ENCODE peak calls at places on chromosomes 3 and 15, in seven cellular contexts. One of them, this sample, is unnamed.

GRCh38 chr3:146218880-146219866 is 31.7 kb downstream of the PLSCR4 start:
- DNase-seq in glutamatergic neuron: peak
- DNase-seq in fibroblast of lung: peak
- DNase-seq in choroid plexus epithelial cell: peak
- DNase-seq in A549: peak
- DNase-seq in Peyer's patch: peak
- DNase-seq in WTC11: no peak
- DNase-seq in this sample: no peak

GRCh38 chr15:92343869-92344643 is 49.6 kb upstream of the ST8SIA2 start:
- DNase-seq in glutamatergic neuron: no peak
- DNase-seq in fibroblast of lung: no peak
- DNase-seq in choroid plexus epithelial cell: no peak
- DNase-seq in A549: no peak
- DNase-seq in Peyer's patch: no peak
- DNase-seq in WTC11: peak
- DNase-seq in this sample: no peak

GRCh38 chr3:138833908-138834358 is 795 bp downstream of the PIK3CB start:
- DNase-seq in glutamatergic neuron: no peak
- DNase-seq in fibroblast of lung: peak
- DNase-seq in choroid plexus epithelial cell: peak
- DNase-seq in A549: no peak
- DNase-seq in Peyer's patch: peak
- DNase-seq in WTC11: no peak
- DNase-seq in this sample: no peak

GRCh38 chr3:87855626-87856025 is 203.2 kb downstream of the CGGBP1 start:
- DNase-seq in glutamatergic neuron: no peak
- DNase-seq in fibroblast of lung: peak
- DNase-seq in choroid plexus epithelial cell: peak
- DNase-seq in A549: peak
- DNase-seq in Peyer's patch: no peak
- DNase-seq in WTC11: no peak
- DNase-seq in this sample: peak

GRCh38 chr15:35195649-35196048 is 110.6 kb upstream of the NANOGP8 start:
- DNase-seq in glutamatergic neuron: no peak
- DNase-seq in fibroblast of lung: no peak
- DNase-seq in choroid plexus epithelial cell: no peak
- DNase-seq in A549: no peak
- DNase-seq in Peyer's patch: no peak
- DNase-seq in WTC11: peak
- DNase-seq in this sample: no peak

GRCh38 chr3:62252614-62253147 is 120.7 kb downstream of the FEZF2 start:
- DNase-seq in glutamatergic neuron: no peak
- DNase-seq in fibroblast of lung: peak
- DNase-seq in choroid plexus epithelial cell: no peak
- DNase-seq in A549: no peak
- DNase-seq in Peyer's patch: no peak
- DNase-seq in WTC11: no peak
- DNase-seq in this sample: peak

GRCh38 chr15:83378921-83379561 is 68.1 kb upstream of the SH3GL3 start:
- DNase-seq in glutamatergic neuron: no peak
- DNase-seq in fibroblast of lung: no peak
- DNase-seq in choroid plexus epithelial cell: no peak
- DNase-seq in A549: no peak
- DNase-seq in Peyer's patch: no peak
- DNase-seq in WTC11: peak
- DNase-seq in this sample: no peak

GRCh38 chr3:177410734-177411133 is 213.5 kb upstream of the TBL1XR1 start:
- DNase-seq in glutamatergic neuron: no peak
- DNase-seq in fibroblast of lung: no peak
- DNase-seq in choroid plexus epithelial cell: no peak
- DNase-seq in A549: no peak
- DNase-seq in Peyer's patch: no peak
- DNase-seq in WTC11: no peak
- DNase-seq in this sample: no peak

GRCh38 chr3:73245459-73245858 is 184.0 kb downstream of the EBLN2 start:
- DNase-seq in glutamatergic neuron: no peak
- DNase-seq in fibroblast of lung: no peak
- DNase-seq in choroid plexus epithelial cell: no peak
- DNase-seq in A549: no peak
- DNase-seq in Peyer's patch: no peak
- DNase-seq in WTC11: no peak
- DNase-seq in this sample: no peak

GRCh38 chr3:11522398-11522715 is 121.4 kb downstream of the VGLL4 start:
- DNase-seq in glutamatergic neuron: no peak
- DNase-seq in fibroblast of lung: peak
- DNase-seq in choroid plexus epithelial cell: peak
- DNase-seq in A549: no peak
- DNase-seq in Peyer's patch: no peak
- DNase-seq in WTC11: no peak
- DNase-seq in this sample: peak

GRCh38 chr3:117752984-117753717 is 1043.6 kb downstream of the TUSC7 start:
- DNase-seq in glutamatergic neuron: no peak
- DNase-seq in fibroblast of lung: peak
- DNase-seq in choroid plexus epithelial cell: peak
- DNase-seq in A549: no peak
- DNase-seq in Peyer's patch: no peak
- DNase-seq in WTC11: no peak
- DNase-seq in this sample: peak

GRCh38 chr3:111285691-111286090 is 214.1 kb downstream of the NECTIN3 start:
- DNase-seq in glutamatergic neuron: no peak
- DNase-seq in fibroblast of lung: no peak
- DNase-seq in choroid plexus epithelial cell: no peak
- DNase-seq in A549: no peak
- DNase-seq in Peyer's patch: no peak
- DNase-seq in WTC11: no peak
- DNase-seq in this sample: no peak

GRCh38 chr3:48562367-48563095 is 1.1 kb downstream of the UCN2 start:
- DNase-seq in glutamatergic neuron: peak
- DNase-seq in fibroblast of lung: no peak
- DNase-seq in choroid plexus epithelial cell: no peak
- DNase-seq in A549: no peak
- DNase-seq in Peyer's patch: no peak
- DNase-seq in WTC11: no peak
- DNase-seq in this sample: no peak

GRCh38 chr15:69648775-69649735 is 196.4 kb downstream of the RPLP1 start:
- DNase-seq in glutamatergic neuron: no peak
- DNase-seq in fibroblast of lung: no peak
- DNase-seq in choroid plexus epithelial cell: no peak
- DNase-seq in A549: no peak
- DNase-seq in Peyer's patch: no peak
- DNase-seq in WTC11: peak
- DNase-seq in this sample: no peak

GRCh38 chr3:13113346-13114335 is 40.4 kb upstream of the IQSEC1 start:
- DNase-seq in glutamatergic neuron: no peak
- DNase-seq in fibroblast of lung: no peak
- DNase-seq in choroid plexus epithelial cell: no peak
- DNase-seq in A549: no peak
- DNase-seq in Peyer's patch: peak
- DNase-seq in WTC11: no peak
- DNase-seq in this sample: no peak

GRCh38 chr3:33419948-33420347 is 20.3 kb downstream of the UBP1 start:
- DNase-seq in glutamatergic neuron: no peak
- DNase-seq in fibroblast of lung: no peak
- DNase-seq in choroid plexus epithelial cell: no peak
- DNase-seq in A549: no peak
- DNase-seq in Peyer's patch: no peak
- DNase-seq in WTC11: no peak
- DNase-seq in this sample: no peak

GRCh38 chr3:174049443-174049842 is 651.9 kb downstream of the NLGN1 start:
- DNase-seq in glutamatergic neuron: no peak
- DNase-seq in fibroblast of lung: no peak
- DNase-seq in choroid plexus epithelial cell: no peak
- DNase-seq in A549: no peak
- DNase-seq in Peyer's patch: no peak
- DNase-seq in WTC11: no peak
- DNase-seq in this sample: no peak

GRCh38 chr15:57213783-57214366 is 162.4 kb upstream of the CGNL1 start:
- DNase-seq in glutamatergic neuron: no peak
- DNase-seq in fibroblast of lung: peak
- DNase-seq in choroid plexus epithelial cell: peak
- DNase-seq in A549: peak
- DNase-seq in Peyer's patch: no peak
- DNase-seq in WTC11: no peak
- DNase-seq in this sample: peak

GRCh38 chr3:36868614-36869436 is 76.0 kb downstream of the TRANK1 start:
- DNase-seq in glutamatergic neuron: peak
- DNase-seq in fibroblast of lung: peak
- DNase-seq in choroid plexus epithelial cell: peak
- DNase-seq in A549: peak
- DNase-seq in Peyer's patch: no peak
- DNase-seq in WTC11: peak
- DNase-seq in this sample: peak

GRCh38 chr3:188720636-188721035 is 451.1 kb upstream of the TPRG1 start:
- DNase-seq in glutamatergic neuron: no peak
- DNase-seq in fibroblast of lung: peak
- DNase-seq in choroid plexus epithelial cell: peak
- DNase-seq in A549: peak
- DNase-seq in Peyer's patch: no peak
- DNase-seq in WTC11: no peak
- DNase-seq in this sample: peak

GRCh38 chr3:98894791-98895576 is 6.5 kb downstream of the DCBLD2 start:
- DNase-seq in glutamatergic neuron: no peak
- DNase-seq in fibroblast of lung: peak
- DNase-seq in choroid plexus epithelial cell: no peak
- DNase-seq in A549: no peak
- DNase-seq in Peyer's patch: no peak
- DNase-seq in WTC11: no peak
- DNase-seq in this sample: no peak

GRCh38 chr15:32983679-32984078 is 210.8 kb downstream of the FMN1 start:
- DNase-seq in glutamatergic neuron: no peak
- DNase-seq in fibroblast of lung: no peak
- DNase-seq in choroid plexus epithelial cell: no peak
- DNase-seq in A549: no peak
- DNase-seq in Peyer's patch: no peak
- DNase-seq in WTC11: no peak
- DNase-seq in this sample: no peak

GRCh38 chr15:40762919-40763800 is 708 bp upstream of the GCHFR start:
- DNase-seq in glutamatergic neuron: peak
- DNase-seq in fibroblast of lung: peak
- DNase-seq in choroid plexus epithelial cell: peak
- DNase-seq in A549: no peak
- DNase-seq in Peyer's patch: peak
- DNase-seq in WTC11: peak
- DNase-seq in this sample: no peak

GRCh38 chr15:65981837-65982696 is 112.8 kb downstream of the RAB11A start:
- DNase-seq in glutamatergic neuron: peak
- DNase-seq in fibroblast of lung: no peak
- DNase-seq in choroid plexus epithelial cell: no peak
- DNase-seq in A549: peak
- DNase-seq in Peyer's patch: peak
- DNase-seq in WTC11: peak
- DNase-seq in this sample: no peak

GRCh38 chr15:86201313-86202008 is 121.8 kb downstream of the AGBL1 start:
- DNase-seq in glutamatergic neuron: no peak
- DNase-seq in fibroblast of lung: peak
- DNase-seq in choroid plexus epithelial cell: no peak
- DNase-seq in A549: no peak
- DNase-seq in Peyer's patch: no peak
- DNase-seq in WTC11: no peak
- DNase-seq in this sample: no peak
- TF ChIP-seq CTCF in glutamatergic neuron: no peak
- TF ChIP-seq CTCF in fibroblast of lung: no peak
- TF ChIP-seq CTCF in choroid plexus epithelial cell: no peak
- TF ChIP-seq CTCF in A549: no peak
- TF ChIP-seq CTCF in Peyer's patch: no peak
- TF ChIP-seq CTCF in WTC11: no peak
- TF ChIP-seq CTCF in this sample: no peak

GRCh38 chr15:76342382-76343201 is 6.0 kb downstream of the ISL2 start:
- DNase-seq in glutamatergic neuron: peak
- DNase-seq in fibroblast of lung: no peak
- DNase-seq in choroid plexus epithelial cell: no peak
- DNase-seq in A549: no peak
- DNase-seq in Peyer's patch: peak
- DNase-seq in WTC11: peak
- DNase-seq in this sample: no peak
- TF ChIP-seq CTCF in glutamatergic neuron: no peak
- TF ChIP-seq CTCF in fibroblast of lung: no peak
- TF ChIP-seq CTCF in choroid plexus epithelial cell: no peak
- TF ChIP-seq CTCF in A549: no peak
- TF ChIP-seq CTCF in Peyer's patch: no peak
- TF ChIP-seq CTCF in WTC11: no peak
- TF ChIP-seq CTCF in this sample: no peak

DNA sequence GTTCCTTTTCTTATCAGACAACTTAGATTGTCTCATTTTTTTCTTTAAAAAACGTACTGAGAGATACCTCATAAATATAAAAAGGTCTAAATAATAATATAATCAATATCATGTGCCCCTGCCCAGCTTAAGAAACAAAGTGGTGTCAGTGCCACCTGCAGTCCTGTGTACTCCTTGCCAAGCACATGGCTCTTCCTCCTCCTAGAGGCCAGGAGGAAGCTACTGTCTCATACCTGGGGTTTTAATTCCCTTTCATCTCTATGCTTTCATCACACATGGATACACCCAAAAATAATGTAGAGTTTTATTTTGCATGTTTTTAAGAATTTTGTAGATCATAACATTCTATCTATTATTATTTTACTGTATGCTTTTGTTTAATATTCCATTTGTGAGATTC is 98.6 kb upstream of the C15orf61 start:
- DNase-seq in glutamatergic neuron: no peak
- DNase-seq in fibroblast of lung: no peak
- DNase-seq in choroid plexus epithelial cell: no peak
- DNase-seq in A549: no peak
- DNase-seq in Peyer's patch: no peak
- DNase-seq in WTC11: no peak
- DNase-seq in this sample: no peak
- TF ChIP-seq CTCF in glutamatergic neuron: no peak
- TF ChIP-seq CTCF in fibroblast of lung: no peak
- TF ChIP-seq CTCF in choroid plexus epithelial cell: peak
- TF ChIP-seq CTCF in A549: peak
- TF ChIP-seq CTCF in Peyer's patch: no peak
- TF ChIP-seq CTCF in WTC11: no peak
- TF ChIP-seq CTCF in this sample: no peak

DNA sequence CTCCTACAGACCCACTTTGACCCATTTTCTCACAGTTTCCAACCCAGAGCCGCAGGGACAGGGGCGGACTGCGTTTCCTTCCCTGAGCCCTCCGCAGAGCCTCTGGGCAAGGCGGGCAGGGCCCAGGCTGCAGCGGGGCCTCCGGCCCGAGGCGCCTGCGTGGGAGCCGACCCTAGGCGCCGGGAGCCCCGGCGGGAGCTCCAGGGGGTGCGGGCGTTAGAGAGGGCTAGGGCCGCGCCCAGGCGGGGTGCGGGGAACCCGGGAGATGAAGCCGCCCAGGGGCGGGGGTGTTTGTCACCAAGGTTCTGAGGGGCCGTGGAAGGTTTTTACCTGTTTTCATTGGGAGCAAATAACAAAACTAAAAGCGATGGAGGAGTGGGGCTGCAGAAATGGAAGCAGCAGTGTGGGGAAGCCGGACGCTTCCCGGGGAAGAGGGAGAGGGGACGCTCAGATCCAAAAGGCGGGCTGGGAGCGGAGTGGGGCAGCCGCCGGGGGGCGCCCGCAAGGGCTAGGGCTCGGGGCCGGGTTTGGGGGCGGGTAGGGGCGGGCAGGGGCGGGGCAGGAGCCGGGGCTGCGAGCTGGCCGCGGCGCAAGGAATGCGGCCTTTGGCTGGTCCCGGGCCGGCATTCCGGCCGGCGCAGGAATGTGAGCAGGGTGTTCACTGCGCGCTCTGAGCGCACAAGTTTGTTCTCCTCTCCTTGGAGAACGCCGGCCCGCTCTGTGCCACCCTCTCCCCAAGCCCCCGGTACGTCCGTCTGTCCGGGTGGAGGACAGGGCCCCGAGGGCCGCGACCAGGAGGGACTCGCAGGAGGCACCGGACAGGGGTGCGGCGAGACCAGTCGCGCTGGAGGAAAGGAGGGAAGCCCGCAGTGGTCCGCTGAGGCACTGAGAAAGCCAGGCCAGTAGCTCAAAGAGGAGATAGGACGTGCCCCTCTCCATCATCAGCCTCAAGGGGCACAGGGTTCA is 61.1 kb downstream of the AMOTL2 start:
- DNase-seq in glutamatergic neuron: peak
- DNase-seq in fibroblast of lung: peak
- DNase-seq in choroid plexus epithelial cell: peak
- DNase-seq in A549: no peak
- DNase-seq in Peyer's patch: peak
- DNase-seq in WTC11: peak
- DNase-seq in this sample: peak
- TF ChIP-seq CTCF in glutamatergic neuron: no peak
- TF ChIP-seq CTCF in fibroblast of lung: peak
- TF ChIP-seq CTCF in choroid plexus epithelial cell: peak
- TF ChIP-seq CTCF in A549: peak
- TF ChIP-seq CTCF in Peyer's patch: peak
- TF ChIP-seq CTCF in WTC11: no peak
- TF ChIP-seq CTCF in this sample: peak